ENCODE peak calls at places on chromosomes 3 and 15, in six cellular contexts. One of them, this sample, is unnamed. For H3K27me3, the result is how much of the 10 kb centered on the place peaks cover.

GRCh38 chr3:73723596-73723995 is 98.9 kb upstream of the PDZRN3 start:
- DNase-seq in breast epithelium: no peak
- DNase-seq in Panc1: no peak
- DNase-seq in stomach: no peak
- DNase-seq in K562: peak
- DNase-seq in HepG2: no peak
- DNase-seq in this sample: no peak

GRCh38 chr15:90037961-90038633 is 37.0 kb downstream of the ZNF710 start:
- DNase-seq in breast epithelium: peak
- DNase-seq in Panc1: no peak
- DNase-seq in stomach: no peak
- DNase-seq in K562: peak
- DNase-seq in HepG2: peak
- DNase-seq in this sample: no peak

GRCh38 chr3:36434682-36435426 is 54.5 kb downstream of the STAC start:
- DNase-seq in breast epithelium: no peak
- DNase-seq in Panc1: no peak
- DNase-seq in stomach: no peak
- DNase-seq in K562: no peak
- DNase-seq in HepG2: no peak
- DNase-seq in this sample: no peak

GRCh38 chr15:70854669-70854976 is 666 bp upstream of the LARP6 start:
- DNase-seq in breast epithelium: no peak
- DNase-seq in Panc1: no peak
- DNase-seq in stomach: no peak
- DNase-seq in K562: no peak
- DNase-seq in HepG2: no peak
- DNase-seq in this sample: no peak

GRCh38 chr3:128867200-128868125 is 12.0 kb upstream of the ACAD9 start:
- DNase-seq in breast epithelium: peak
- DNase-seq in Panc1: no peak
- DNase-seq in stomach: no peak
- DNase-seq in K562: no peak
- DNase-seq in HepG2: no peak
- DNase-seq in this sample: no peak

GRCh38 chr15:38873151-38873550 is 308.5 kb upstream of the RASGRP1 start:
- DNase-seq in breast epithelium: no peak
- DNase-seq in Panc1: no peak
- DNase-seq in stomach: no peak
- DNase-seq in K562: no peak
- DNase-seq in HepG2: peak
- DNase-seq in this sample: no peak

GRCh38 chr15:57554821-57555185 is 36.9 kb upstream of the MYZAP start:
- DNase-seq in breast epithelium: no peak
- DNase-seq in Panc1: no peak
- DNase-seq in stomach: no peak
- DNase-seq in K562: no peak
- DNase-seq in HepG2: no peak
- DNase-seq in this sample: no peak

GRCh38 chr15:33104276-33104675 is 90.2 kb downstream of the FMN1 start:
- DNase-seq in breast epithelium: no peak
- DNase-seq in Panc1: no peak
- DNase-seq in stomach: no peak
- DNase-seq in K562: no peak
- DNase-seq in HepG2: no peak
- DNase-seq in this sample: no peak

GRCh38 chr3:63029326-63029725 is 154.1 kb upstream of the CADPS start:
- DNase-seq in breast epithelium: no peak
- DNase-seq in Panc1: no peak
- DNase-seq in stomach: no peak
- DNase-seq in K562: no peak
- DNase-seq in HepG2: no peak
- DNase-seq in this sample: no peak

GRCh38 chr3:35932995-35933394 is 293.7 kb downstream of the ARPP21 start:
- DNase-seq in breast epithelium: no peak
- DNase-seq in Panc1: no peak
- DNase-seq in stomach: no peak
- DNase-seq in K562: no peak
- DNase-seq in HepG2: peak
- DNase-seq in this sample: no peak

GRCh38 chr3:31462050-31462569 is 70.6 kb upstream of the STT3B start:
- DNase-seq in breast epithelium: no peak
- DNase-seq in Panc1: no peak
- DNase-seq in stomach: no peak
- DNase-seq in K562: no peak
- DNase-seq in HepG2: peak
- DNase-seq in this sample: no peak

GRCh38 chr15:58065445-58066041 is at the start of gene ALDH1A2:
- DNase-seq in breast epithelium: no peak
- DNase-seq in Panc1: no peak
- DNase-seq in stomach: no peak
- DNase-seq in K562: peak
- DNase-seq in HepG2: no peak
- DNase-seq in this sample: peak

GRCh38 chr15:101390060-101390459 is 95.0 kb upstream of the SNRPA1 start:
- DNase-seq in breast epithelium: no peak
- DNase-seq in Panc1: no peak
- DNase-seq in stomach: no peak
- DNase-seq in K562: no peak
- DNase-seq in HepG2: no peak
- DNase-seq in this sample: no peak

GRCh38 chr3:150069158-150069536 is 98.5 kb upstream of the PFN2 start:
- DNase-seq in breast epithelium: no peak
- DNase-seq in Panc1: no peak
- DNase-seq in stomach: no peak
- DNase-seq in K562: no peak
- DNase-seq in HepG2: no peak
- DNase-seq in this sample: no peak

GRCh38 chr3:185270262-185270955 is 16.6 kb upstream of the EHHADH start:
- DNase-seq in breast epithelium: no peak
- DNase-seq in Panc1: no peak
- DNase-seq in stomach: no peak
- DNase-seq in K562: peak
- DNase-seq in HepG2: peak
- DNase-seq in this sample: no peak

GRCh38 chr3:123053107-123053506 is 13.7 kb upstream of the PDIA5 start:
- DNase-seq in breast epithelium: no peak
- DNase-seq in Panc1: no peak
- DNase-seq in stomach: no peak
- DNase-seq in K562: no peak
- DNase-seq in HepG2: no peak
- DNase-seq in this sample: no peak

GRCh38 chr3:44648564-44649229 is at the start of gene ZNF35:
- DNase-seq in breast epithelium: peak
- DNase-seq in Panc1: peak
- DNase-seq in stomach: peak
- DNase-seq in K562: peak
- DNase-seq in HepG2: no peak
- DNase-seq in this sample: peak

GRCh38 chr3:182585532-182586150 is 207.7 kb upstream of the ATP11B start:
- DNase-seq in breast epithelium: no peak
- DNase-seq in Panc1: no peak
- DNase-seq in stomach: no peak
- DNase-seq in K562: no peak
- DNase-seq in HepG2: peak
- DNase-seq in this sample: no peak
- TF ChIP-seq POLR2AphosphoS5 in breast epithelium: no peak
- TF ChIP-seq POLR2AphosphoS5 in Panc1: no peak
- TF ChIP-seq POLR2AphosphoS5 in stomach: no peak
- TF ChIP-seq POLR2AphosphoS5 in K562: no peak
- TF ChIP-seq POLR2AphosphoS5 in HepG2: no peak
- TF ChIP-seq POLR2AphosphoS5 in this sample: no peak

GRCh38 chr3:13067778-13068177 is 5.5 kb downstream of the IQSEC1 start:
- DNase-seq in breast epithelium: no peak
- DNase-seq in Panc1: no peak
- DNase-seq in stomach: no peak
- DNase-seq in K562: no peak
- DNase-seq in HepG2: no peak
- DNase-seq in this sample: no peak

GRCh38 chr3:13064469-13064868 is 8.8 kb downstream of the IQSEC1 start:
- DNase-seq in breast epithelium: no peak
- DNase-seq in Panc1: no peak
- DNase-seq in stomach: no peak
- DNase-seq in K562: no peak
- DNase-seq in HepG2: no peak
- DNase-seq in this sample: no peak

GRCh38 chr3:13064964-13065363 is 8.3 kb downstream of the IQSEC1 start:
- DNase-seq in breast epithelium: no peak
- DNase-seq in Panc1: no peak
- DNase-seq in stomach: no peak
- DNase-seq in K562: no peak
- DNase-seq in HepG2: no peak
- DNase-seq in this sample: no peak

GRCh38 chr3:13065727-13066126 is 7.5 kb downstream of the IQSEC1 start:
- DNase-seq in breast epithelium: no peak
- DNase-seq in Panc1: no peak
- DNase-seq in stomach: no peak
- DNase-seq in K562: no peak
- DNase-seq in HepG2: no peak
- DNase-seq in this sample: no peak

DNA sequence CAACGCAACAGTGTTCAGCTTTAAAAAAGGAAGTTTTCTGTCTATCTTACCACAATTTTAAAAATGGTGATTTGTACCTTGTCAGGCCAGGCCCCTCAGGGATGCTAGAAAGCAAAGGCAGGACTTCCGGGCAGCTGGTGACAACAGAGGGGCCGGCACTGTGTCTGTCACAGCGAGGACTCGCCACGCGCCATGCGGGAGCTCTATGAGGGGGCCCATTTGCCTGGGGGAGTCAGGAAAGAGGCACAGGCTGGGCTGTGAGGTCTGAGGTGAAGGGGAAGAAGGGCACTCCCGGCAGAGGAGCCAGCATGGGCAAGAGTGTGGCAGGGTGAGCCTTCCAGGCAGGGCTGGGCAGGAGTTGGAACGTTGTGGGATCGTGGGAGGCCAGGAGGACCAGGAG is 7.0 kb downstream of the IQSEC1 start:
- DNase-seq in breast epithelium: no peak
- DNase-seq in Panc1: no peak
- DNase-seq in stomach: no peak
- DNase-seq in K562: no peak
- DNase-seq in HepG2: no peak
- DNase-seq in this sample: no peak
- H3K27me3 ChIP-seq in breast epithelium: under half
- H3K27me3 ChIP-seq in Panc1: under half
- H3K27me3 ChIP-seq in stomach: under half
- H3K27me3 ChIP-seq in K562: half or more
- H3K27me3 ChIP-seq in HepG2: under half
- H3K27me3 ChIP-seq in this sample: under half

GRCh38 chr3:134351421-134351820 is 22.8 kb downstream of the AMOTL2 start:
- DNase-seq in breast epithelium: no peak
- DNase-seq in Panc1: no peak
- DNase-seq in stomach: no peak
- DNase-seq in K562: no peak
- DNase-seq in HepG2: no peak
- DNase-seq in this sample: no peak
- TF ChIP-seq POLR2AphosphoS5 in breast epithelium: no peak
- TF ChIP-seq POLR2AphosphoS5 in Panc1: no peak
- TF ChIP-seq POLR2AphosphoS5 in stomach: no peak
- TF ChIP-seq POLR2AphosphoS5 in K562: no peak
- TF ChIP-seq POLR2AphosphoS5 in HepG2: no peak
- TF ChIP-seq POLR2AphosphoS5 in this sample: no peak

GRCh38 chr3:127200086-127200691 is 7.3 kb downstream of the PRR23E start:
- DNase-seq in breast epithelium: no peak
- DNase-seq in Panc1: no peak
- DNase-seq in stomach: no peak
- DNase-seq in K562: no peak
- DNase-seq in HepG2: no peak
- DNase-seq in this sample: no peak
- H3K27me3 ChIP-seq in breast epithelium: under half
- H3K27me3 ChIP-seq in Panc1: under half
- H3K27me3 ChIP-seq in stomach: under half
- H3K27me3 ChIP-seq in K562: under half
- H3K27me3 ChIP-seq in HepG2: under half
- H3K27me3 ChIP-seq in this sample: under half

DNA sequence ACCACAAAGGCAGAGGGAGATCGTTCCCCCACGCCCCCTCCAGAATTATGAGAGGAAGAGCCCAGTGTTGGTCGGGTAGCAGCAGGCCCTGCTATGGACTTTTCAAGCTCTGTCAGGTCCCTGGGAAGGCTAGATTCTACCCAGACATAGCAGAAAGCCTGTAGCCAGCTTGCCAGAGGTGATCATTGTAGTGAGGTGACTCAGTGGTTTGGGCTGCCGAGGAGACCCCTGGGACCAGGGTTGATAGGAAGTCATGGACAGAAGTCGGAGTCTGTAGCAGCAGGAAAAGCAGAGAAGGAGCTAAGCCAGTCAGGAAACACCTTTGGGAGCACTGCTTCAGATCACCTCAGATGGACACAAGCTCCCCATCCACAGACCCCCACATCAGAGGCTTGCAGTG is 67.7 kb downstream of the CCNL1 start:
- DNase-seq in breast epithelium: no peak
- DNase-seq in Panc1: no peak
- DNase-seq in stomach: no peak
- DNase-seq in K562: no peak
- DNase-seq in HepG2: no peak
- DNase-seq in this sample: no peak
- TF ChIP-seq POLR2AphosphoS5 in breast epithelium: no peak
- TF ChIP-seq POLR2AphosphoS5 in Panc1: no peak
- TF ChIP-seq POLR2AphosphoS5 in stomach: no peak
- TF ChIP-seq POLR2AphosphoS5 in K562: no peak
- TF ChIP-seq POLR2AphosphoS5 in HepG2: no peak
- TF ChIP-seq POLR2AphosphoS5 in this sample: no peak

DNA sequence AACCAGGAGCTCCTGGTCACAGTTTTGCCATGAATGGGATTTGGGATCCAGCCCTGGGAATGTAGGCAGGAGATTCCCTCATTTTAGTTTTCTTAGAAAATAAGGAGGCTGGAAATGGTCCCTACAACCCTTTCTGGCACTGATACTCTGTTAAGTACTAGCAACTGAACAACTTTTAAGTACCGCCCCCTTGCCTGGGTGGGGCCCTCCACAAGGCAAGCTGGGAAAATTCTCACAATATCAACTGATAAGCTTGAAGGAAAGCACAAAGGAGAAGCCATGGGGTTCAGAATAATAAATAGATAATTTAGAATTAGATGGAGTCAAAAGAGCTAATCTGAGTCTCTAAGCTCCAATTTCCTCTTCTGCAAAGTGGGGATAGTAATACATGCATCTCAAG is 4.2 kb upstream of the DGKG start:
- DNase-seq in breast epithelium: no peak
- DNase-seq in Panc1: no peak
- DNase-seq in stomach: no peak
- DNase-seq in K562: peak
- DNase-seq in HepG2: no peak
- DNase-seq in this sample: no peak
- H3K27me3 ChIP-seq in breast epithelium: half or more
- H3K27me3 ChIP-seq in Panc1: half or more
- H3K27me3 ChIP-seq in stomach: under half
- H3K27me3 ChIP-seq in K562: half or more
- H3K27me3 ChIP-seq in HepG2: under half
- H3K27me3 ChIP-seq in this sample: under half